ENCODE peak calls at places on chromosomes 7 and 10, in five cellular contexts. K is spleen, Y is right lobe of liver, D is K562, N is sigmoid colon. A is an unnamed sample. For H3K4me1, the result is how much of the 10 kb centered on the place peaks cover.

GRCh38 chr7:139566736-139567646 is 43.5 kb downstream of the CLEC2L start:
- DNase-seq in Y (no peak), K (peak), D (no peak), N (no peak), A (no peak)

GRCh38 chr7:129864042-129864441 is 88.7 kb downstream of the UBE2H start:
- DNase-seq in D (no peak), Y (no peak), K (no peak), N (no peak), A (peak)

GRCh38 chr10:7533657-7534479 is 123.0 kb upstream of the SFMBT2 start:
- DNase-seq in K (no peak), N (no peak), Y (no peak), D (no peak), A (no peak)

GRCh38 chr10:91604936-91605534 is 27.8 kb downstream of the PPP1R3C start:
- DNase-seq in N (no peak), Y (no peak), D (no peak), K (no peak), A (no peak)

GRCh38 chr10:117983961-117984360 is 62.8 kb downstream of the RAB11FIP2 start:
- DNase-seq in D (no peak), Y (no peak), K (no peak), N (no peak), A (no peak)

GRCh38 chr10:120824864-120825263 is 26.3 kb upstream of the WDR11 start:
- DNase-seq in Y (no peak), N (no peak), K (no peak), D (peak), A (peak)

GRCh38 chr7:132354527-132354926 is 221.7 kb downstream of the PLXNA4 start:
- DNase-seq in K (no peak), D (no peak), Y (no peak), N (no peak), A (no peak)

GRCh38 chr10:96124230-96125141 is 5.6 kb upstream of the ZNF518A start:
- DNase-seq in K (peak), Y (peak), N (no peak), D (peak), A (peak)

GRCh38 chr7:25619963-25620799 is 391.9 kb upstream of the NPVF start:
- DNase-seq in N (no peak), Y (no peak), D (no peak), K (no peak), A (peak)

GRCh38 chr10:99927719-99928280 is 81.9 kb downstream of the DNMBP start:
- DNase-seq in N (no peak), K (no peak), D (no peak), Y (no peak), A (no peak)

GRCh38 chr10:15222511-15222910 is 54.0 kb upstream of the NMT2 start:
- DNase-seq in Y (no peak), D (no peak), N (no peak), K (no peak), A (no peak)

GRCh38 chr7:110604885-110605284 is 486.0 kb upstream of the LRRN3 start:
- DNase-seq in D (no peak), N (no peak), K (no peak), Y (no peak), A (no peak)

GRCh38 chr10:119896937-119897336 is 4.4 kb downstream of the SEC23IP start:
- DNase-seq in K (no peak), D (no peak), Y (peak), N (peak), A (peak)

GRCh38 chr10:125004571-125005311 is 62.8 kb downstream of the ZRANB1 start:
- DNase-seq in D (no peak), Y (no peak), K (peak), N (peak), A (peak)

GRCh38 chr10:123884907-123885381 is 6.7 kb downstream of the CPXM2 start:
- DNase-seq in K (no peak), N (no peak), D (no peak), Y (no peak), A (no peak)

GRCh38 chr10:5684971-5685763 is 529 bp downstream of the TASOR2 start:
- DNase-seq in K (peak), N (peak), D (peak), Y (peak), A (peak)

GRCh38 chr10:86321568-86321967 is 45.0 kb downstream of the GRID1 start:
- DNase-seq in Y (no peak), N (peak), K (peak), D (no peak), A (no peak)

GRCh38 chr10:132146941-132147915 is 39.5 kb upstream of the DPYSL4 start:
- DNase-seq in D (no peak), N (peak), K (peak), Y (peak), A (no peak)

GRCh38 chr7:76086070-76086469 is 38.2 kb downstream of the MDH2 start:
- DNase-seq in N (no peak), Y (no peak), K (no peak), D (no peak), A (no peak)

GRCh38 chr7:84682543-84682942 is 488.0 kb upstream of the SEMA3A start:
- DNase-seq in Y (no peak), D (no peak), K (no peak), N (no peak), A (no peak)

GRCh38 chr7:126856691-126857291 is 395.9 kb downstream of the GRM8 start:
- DNase-seq in D (no peak), Y (no peak), N (no peak), K (no peak), A (no peak)
- TF ChIP-seq CTCF in D (peak), Y (peak), N (no peak), K (no peak), A (peak)

DNA sequence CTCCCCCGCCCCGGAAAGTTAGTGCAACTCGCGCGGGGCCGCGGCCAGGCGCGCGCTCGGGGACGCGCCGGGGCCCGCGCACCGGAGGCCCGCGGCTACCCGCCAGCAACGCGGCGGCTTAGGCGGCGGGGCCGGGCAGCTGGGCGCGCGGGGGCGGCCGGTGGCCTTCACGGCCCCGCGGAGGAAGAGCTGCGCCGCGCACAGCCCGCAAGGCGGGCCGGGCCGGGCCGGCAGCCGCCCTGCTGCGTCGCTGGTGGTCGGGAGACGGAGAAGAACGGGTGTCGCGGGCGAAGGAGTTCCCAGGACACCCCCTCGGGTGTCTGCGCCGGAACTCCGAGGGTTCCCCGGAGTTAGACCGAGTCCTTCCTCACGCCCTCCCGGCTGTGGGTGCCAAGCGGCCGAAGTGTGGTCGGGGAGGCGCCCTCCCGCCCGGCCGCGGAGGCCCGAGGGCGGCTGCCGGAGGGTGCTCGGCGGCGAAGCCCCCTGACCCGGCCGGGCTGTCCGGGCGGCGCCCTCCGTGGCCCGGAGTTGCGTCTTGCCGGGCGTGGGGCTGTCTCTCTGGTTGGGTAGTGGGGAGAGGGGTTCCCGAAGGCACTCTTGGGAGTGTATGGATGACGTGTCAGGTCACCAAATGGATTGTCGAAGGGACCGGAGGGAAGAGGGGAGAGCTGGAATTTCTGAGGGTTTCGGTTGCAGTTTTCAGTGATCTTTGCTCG is 584 bp downstream of the ST7 start:
- DNase-seq in D (peak), N (peak), Y (peak), K (peak), A (peak)
- TF ChIP-seq POLR2A in D (peak), N (peak), Y (peak), K (no peak), A (peak)

GRCh38 chr10:26839966-26840627 is 20.7 kb downstream of the ABI1 start:
- DNase-seq in D (no peak), N (no peak), K (no peak), Y (no peak), A (no peak)
- H3K4me1 ChIP-seq in D (under half), N (under half), K (half or more), Y (under half), A (under half)

DNA sequence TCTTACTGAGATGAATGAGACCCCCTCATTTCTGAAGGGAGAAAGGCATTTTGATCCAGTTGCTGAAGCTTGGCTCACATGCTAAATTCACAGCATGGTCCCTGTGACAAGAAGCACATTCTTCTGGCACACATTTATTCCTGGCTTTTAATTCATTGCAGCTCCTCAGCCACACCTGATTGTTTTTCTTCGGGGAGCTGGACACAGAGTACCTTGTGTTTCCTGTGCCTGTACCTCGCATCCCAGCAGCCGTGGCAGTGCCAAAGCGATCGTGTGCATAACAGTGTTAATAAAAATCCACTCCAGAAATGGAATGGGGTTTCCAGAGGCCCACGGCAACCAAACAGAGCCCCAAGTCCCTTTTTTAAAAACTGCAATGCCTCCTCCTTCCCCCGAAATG is 615.3 kb upstream of the MGMT start:
- DNase-seq in Y (no peak), D (no peak), K (no peak), N (no peak), A (no peak)
- TF ChIP-seq CTCF in Y (no peak), D (no peak), K (no peak), N (no peak), A (no peak)

DNA sequence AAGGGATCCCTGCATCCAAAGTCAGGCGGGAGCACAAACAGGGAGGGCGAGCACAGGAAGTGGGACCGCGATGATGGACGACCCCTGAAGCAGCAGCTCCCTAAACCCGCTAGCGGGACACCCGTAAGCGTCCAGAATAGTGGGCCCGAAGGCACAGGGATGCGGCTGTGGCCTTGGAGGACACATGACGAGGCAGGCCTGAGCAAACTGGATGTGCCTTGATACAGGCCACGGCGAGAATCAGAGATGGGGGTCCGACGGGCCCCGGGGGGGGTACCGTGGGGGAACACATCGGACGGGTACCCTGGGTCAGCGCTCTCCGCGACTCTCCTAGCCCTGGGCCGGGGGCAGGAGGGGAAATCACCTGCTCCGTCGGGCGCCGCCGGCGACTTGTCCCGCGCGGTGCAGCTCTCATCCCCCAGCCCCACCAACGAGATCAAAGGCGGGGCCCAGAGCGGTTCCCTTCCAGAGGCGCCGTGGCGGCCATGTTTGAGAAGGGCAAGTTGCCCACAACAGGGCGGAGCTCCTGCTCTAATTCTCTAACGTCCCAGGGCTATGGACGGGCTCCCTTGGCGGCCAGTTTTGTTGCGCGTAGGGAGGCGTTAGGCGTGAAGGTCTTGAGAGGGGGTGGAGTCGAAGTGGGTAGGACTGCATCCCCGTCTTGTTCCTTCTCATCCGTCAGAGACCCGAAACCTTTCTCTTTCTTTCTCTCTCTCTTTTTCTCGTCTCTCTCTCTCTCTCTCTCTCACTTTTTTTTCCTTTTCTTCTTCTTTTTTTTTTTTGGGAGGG is at the start of gene CUEDC2:
- DNase-seq in D (peak), K (peak), N (peak), Y (peak), A (peak)
- TF ChIP-seq POLR2A in D (peak), K (no peak), N (peak), Y (peak), A (peak)

A was measured in body of pancreas.